ENCODE peak calls at places on chromosomes 12 and 14, in six cellular contexts. Y is HCT116, J is GM23248, L is GM23338, G is hepatocyte, I is PC-9. R is an unnamed sample. For H3K9me2, the result is how much of the 10 kb centered on the place peaks cover.

GRCh38 chr12:47717443-47718193 is 7.7 kb downstream of the ENDOU start:
- DNase-seq in I (peak), Y (no peak), J (peak), L (peak), G (peak), R (peak)

GRCh38 chr12:104207416-104207941 is 8.1 kb upstream of the TXNRD1 start:
- DNase-seq in Y (no peak), G (no peak), I (no peak), J (no peak), L (no peak), R (no peak)

GRCh38 chr12:6963741-6964446 is 6.6 kb downstream of the PHB2 start:
- DNase-seq in Y (no peak), G (peak), L (no peak), I (no peak), J (no peak), R (no peak)

GRCh38 chr12:1915082-1915968 is 3.1 kb downstream of the CACNA2D4 start:
- DNase-seq in G (peak), L (no peak), J (no peak), Y (no peak), I (no peak), R (no peak)

GRCh38 chr14:95147597-95147996 is 9.7 kb downstream of the DICER1 start:
- DNase-seq in G (no peak), I (no peak), Y (no peak), J (no peak), L (no peak), R (no peak)

GRCh38 chr12:103800252-103800771 is 40.7 kb downstream of the NT5DC3 start:
- DNase-seq in J (peak), I (peak), L (no peak), G (peak), Y (no peak), R (no peak)

GRCh38 chr14:64671591-64671990 is 32.6 kb upstream of the PLEKHG3 start:
- DNase-seq in J (peak), Y (peak), L (peak), I (peak), G (peak), R (peak)

GRCh38 chr12:93514853-93515252 is 47.5 kb downstream of the MRPL42 start:
- DNase-seq in G (no peak), Y (no peak), I (no peak), J (peak), L (no peak), R (peak)

GRCh38 chr12:1579626-1580025 is 14.8 kb downstream of the FBXL14 start:
- DNase-seq in G (no peak), I (peak), L (no peak), Y (no peak), J (peak), R (no peak)

GRCh38 chr12:50325890-50326391 is 42.6 kb upstream of the LIMA1 start:
- DNase-seq in Y (no peak), I (peak), G (no peak), L (no peak), J (no peak), R (peak)

GRCh38 chr14:68401855-68402254 is 391.0 kb downstream of the ZFP36L1 start:
- DNase-seq in L (no peak), I (no peak), G (no peak), J (no peak), Y (no peak), R (no peak)

DNA sequence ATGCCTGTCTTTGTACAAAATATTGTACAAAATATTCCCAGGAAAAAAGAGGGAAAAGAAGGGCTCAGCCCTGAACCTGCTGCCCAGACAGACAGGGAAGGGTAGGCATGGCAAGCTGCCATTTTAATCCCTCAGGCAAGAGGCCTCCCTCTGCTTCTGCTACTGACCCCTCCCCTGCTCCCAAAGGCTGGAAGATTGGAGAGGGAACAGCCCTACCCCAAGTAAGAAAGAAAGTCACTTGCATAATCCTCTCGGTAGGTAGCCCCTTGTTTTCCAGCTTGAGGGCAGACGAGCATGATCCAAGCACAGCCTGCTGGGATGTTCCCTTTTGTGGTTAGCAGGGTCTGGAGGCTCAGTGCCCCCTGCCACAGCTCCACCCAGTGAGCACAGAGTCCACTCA is 20.7 kb downstream of the ADCY6 start:
- DNase-seq in G (no peak), Y (no peak), I (no peak), L (peak), J (no peak), R (no peak)
- H3K9me2 ChIP-seq in G (under half), Y (under half), I (under half), L (under half), J (under half), R (under half)

DNA sequence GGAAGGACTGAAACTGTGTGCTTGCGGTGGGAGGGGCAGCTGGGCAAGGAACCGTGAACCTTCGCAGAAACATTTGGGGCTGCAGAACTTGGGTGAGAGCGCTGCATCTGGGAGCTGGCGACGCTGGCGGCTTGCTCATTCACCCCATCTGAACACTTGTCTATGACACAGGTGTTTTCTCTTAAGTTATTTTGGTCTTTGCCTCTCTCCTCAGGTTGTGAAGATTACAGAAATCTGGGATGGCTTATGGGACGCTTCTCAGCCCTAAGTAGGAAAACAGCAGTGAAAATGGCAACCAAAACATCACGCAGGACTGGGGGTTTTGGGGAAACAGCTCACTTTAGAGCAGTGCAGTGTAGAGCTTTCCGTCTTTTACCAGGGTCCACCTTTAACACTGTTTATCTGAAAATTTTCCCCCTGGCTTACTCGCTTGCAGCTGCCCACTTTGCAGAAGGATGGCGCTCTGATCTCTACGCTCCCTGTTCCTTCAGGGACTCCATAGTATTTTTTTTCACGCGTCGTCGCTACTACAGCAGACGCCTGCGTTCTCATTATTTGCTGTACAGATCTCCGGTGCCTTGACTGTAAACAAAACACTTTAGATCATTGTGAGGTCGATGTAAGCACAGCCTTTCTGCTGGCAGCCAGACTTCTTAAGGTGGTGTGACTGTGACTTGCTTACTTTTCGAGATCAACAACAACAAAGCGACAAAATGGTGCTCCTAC is 2.7 kb upstream of the CDKN1B start:
- DNase-seq in J (peak), I (no peak), G (peak), Y (no peak), L (peak), R (peak)
- H3K9me2 ChIP-seq in J (under half), I (under half), G (under half), Y (under half), L (under half), R (under half)

GRCh38 chr12:113315358-113315757 is 19.6 kb downstream of the SLC8B1 start:
- DNase-seq in L (no peak), I (no peak), J (no peak), G (no peak), Y (no peak), R (no peak)
- H3K9me2 ChIP-seq in L (under half), I (under half), J (under half), G (under half), Y (under half), R (under half)

DNA sequence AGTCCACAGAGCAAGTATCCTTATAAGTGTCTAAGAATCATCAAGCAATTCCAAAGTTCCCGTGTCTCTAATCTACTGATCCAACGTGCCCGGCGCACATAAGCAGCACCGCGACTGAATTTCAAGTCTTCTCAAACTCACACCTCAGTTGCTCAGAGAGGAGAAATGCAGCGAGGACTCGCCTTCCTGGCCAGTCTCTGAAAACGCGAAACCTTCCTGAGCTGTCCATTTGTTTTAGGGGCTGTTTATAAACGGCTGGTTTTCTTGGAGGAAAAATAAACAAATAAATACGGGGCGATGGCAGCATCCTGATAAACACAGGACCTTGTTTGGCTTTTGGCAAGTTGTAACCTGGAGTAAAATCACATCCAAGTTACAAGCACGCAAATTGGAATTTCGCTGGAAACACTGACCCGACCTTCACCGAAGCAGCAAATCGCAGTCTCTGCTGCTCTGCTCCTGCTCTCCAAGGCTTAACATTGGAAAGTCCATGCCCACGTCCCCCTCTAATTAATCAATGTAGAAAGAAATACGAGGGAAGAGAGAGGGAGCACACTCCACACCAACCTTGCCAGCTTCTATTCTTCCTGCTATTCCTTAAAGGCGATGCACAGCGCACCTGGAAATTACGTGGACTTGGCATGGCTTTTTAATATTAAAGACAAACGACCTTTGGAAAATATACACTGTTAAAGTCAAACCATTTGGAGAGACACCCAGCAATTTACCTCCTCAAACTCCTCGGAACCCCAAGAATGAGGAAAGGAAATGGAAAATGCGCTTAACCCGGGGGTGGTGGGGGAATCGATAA is 248.7 kb downstream of the APAF1 start:
- DNase-seq in I (no peak), J (no peak), L (peak), Y (no peak), G (no peak), R (no peak)
- H3K9me2 ChIP-seq in I (under half), J (under half), L (under half), Y (under half), G (under half), R (under half)

GRCh38 chr12:75876843-75877587 is 154.6 kb downstream of the PHLDA1 start:
- DNase-seq in L (no peak), G (no peak), I (no peak), Y (no peak), J (no peak), R (no peak)
- H3K9me2 ChIP-seq in L (under half), G (under half), I (under half), Y (under half), J (under half), R (under half)

GRCh38 chr12:113472191-113473190 is 820 bp upstream of the LHX5 start:
- DNase-seq in I (no peak), L (peak), G (no peak), Y (no peak), J (no peak), R (no peak)
- H3K9me2 ChIP-seq in I (under half), L (under half), G (under half), Y (under half), J (under half), R (under half)

DNA sequence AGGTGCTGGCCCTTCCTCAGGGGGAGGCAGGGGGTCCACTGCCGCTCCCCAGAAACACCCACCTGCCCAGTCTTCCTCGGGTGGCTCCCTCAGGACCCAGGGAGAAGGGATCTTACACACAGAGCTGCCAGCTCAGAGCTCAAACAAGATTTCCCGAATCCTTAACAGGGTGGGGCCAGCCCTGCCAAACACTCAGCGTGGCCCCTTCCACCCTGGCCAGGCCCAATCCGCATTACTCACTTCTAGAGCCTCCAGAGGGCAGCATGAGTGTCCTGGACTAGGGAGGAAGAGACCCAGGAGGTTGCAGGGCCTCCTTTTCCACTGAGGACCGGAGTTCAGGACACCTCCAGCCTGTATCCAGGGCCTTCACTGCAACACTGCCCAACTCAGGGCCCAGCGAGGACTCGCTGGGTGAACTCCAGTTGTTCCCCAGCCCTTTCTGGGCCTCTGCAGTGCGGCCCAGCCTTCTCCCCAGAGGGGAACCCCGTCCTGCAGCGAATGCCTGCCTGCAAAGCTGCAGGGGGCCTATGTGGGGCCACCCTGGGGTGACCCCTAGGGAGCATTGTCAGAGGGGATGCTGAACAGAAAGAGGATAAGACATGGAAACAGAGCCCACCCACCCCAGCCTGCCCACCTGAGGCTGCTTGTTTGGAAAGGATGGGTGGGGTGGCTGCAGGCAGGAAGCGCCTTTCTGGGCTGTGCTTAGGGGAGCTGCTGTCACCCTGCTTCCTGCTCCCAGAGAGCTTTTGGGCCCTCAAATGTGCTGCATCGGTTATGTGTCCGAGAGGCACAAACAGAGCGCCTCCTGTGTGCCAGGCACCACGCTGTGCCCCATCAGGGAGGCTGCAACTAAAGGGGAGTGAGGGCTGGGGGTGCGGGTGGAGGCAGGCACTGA is 43.8 kb downstream of the CCNK start:
- DNase-seq in Y (no peak), L (peak), I (no peak), J (peak), G (peak), R (peak)
- H3K9me2 ChIP-seq in Y (under half), L (under half), I (under half), J (under half), G (under half), R (under half)

DNA sequence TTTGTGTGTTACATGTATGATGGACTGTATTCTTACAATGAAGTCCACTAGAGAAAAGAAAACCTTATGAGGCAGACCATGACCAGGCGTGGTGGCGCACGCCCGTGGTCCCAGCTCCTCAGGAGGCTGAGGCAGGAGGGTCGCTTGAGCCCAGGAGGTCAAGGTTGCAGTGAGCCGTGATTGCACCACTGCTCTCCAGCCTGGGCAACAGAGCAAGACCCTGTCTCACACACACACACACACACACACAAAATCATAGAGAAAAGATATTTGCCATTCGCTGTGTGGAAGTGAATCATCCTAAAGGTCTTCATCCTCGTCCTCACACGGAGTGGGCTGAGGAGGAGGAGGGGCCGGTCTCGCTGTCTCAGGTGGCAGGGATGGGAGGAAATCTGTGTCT is 32.3 kb downstream of the LRCOL1 start:
- DNase-seq in Y (no peak), I (no peak), J (no peak), G (no peak), L (no peak), R (no peak)
- H3K9me2 ChIP-seq in Y (under half), I (under half), J (under half), G (under half), L (under half), R (under half)

GRCh38 chr12:98227162-98227561 is 288.2 kb upstream of the TMPO start:
- DNase-seq in G (no peak), J (peak), L (peak), Y (peak), I (no peak), R (no peak)

GRCh38 chr12:98221243-98221808 is 294.1 kb upstream of the TMPO start:
- DNase-seq in J (no peak), L (no peak), Y (no peak), G (no peak), I (no peak), R (no peak)

GRCh38 chr12:98228619-98229538 is 286.5 kb upstream of the TMPO start:
- DNase-seq in G (no peak), J (no peak), I (no peak), Y (no peak), L (no peak), R (no peak)

GRCh38 chr12:98220636-98221035 is 294.8 kb upstream of the TMPO start:
- DNase-seq in Y (no peak), G (no peak), L (no peak), J (no peak), I (no peak), R (no peak)

DNA sequence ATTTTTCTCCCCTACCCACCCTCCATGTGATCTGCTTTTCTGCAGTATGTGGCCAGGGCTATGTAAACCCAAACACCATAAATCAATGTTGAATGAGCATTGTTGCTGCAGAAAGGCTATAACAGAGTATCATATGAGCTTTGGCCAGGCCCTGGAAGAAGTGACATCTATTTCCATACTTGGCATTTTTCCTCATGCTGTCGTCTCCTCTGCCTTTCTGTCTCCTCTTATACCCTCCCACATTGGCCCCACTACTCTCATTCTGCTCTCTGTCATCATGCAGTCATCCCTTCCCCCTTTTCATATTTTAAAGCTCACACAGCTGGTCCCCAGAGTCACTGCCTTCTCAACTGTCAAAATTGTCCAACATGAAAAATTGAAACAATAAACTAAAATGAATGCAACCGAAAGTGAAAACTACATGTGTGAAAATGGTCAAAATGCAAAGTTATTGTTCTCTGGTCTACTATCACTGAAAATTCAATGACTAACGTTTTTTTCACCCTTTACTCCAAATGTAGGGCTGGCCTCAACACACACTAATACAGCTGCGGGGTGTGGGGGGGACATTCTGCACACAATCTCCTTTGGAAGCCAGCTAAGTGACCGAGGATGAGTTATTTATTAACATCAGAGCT is 290.7 kb upstream of the TMPO start:
- DNase-seq in Y (no peak), L (no peak), J (no peak), G (peak), I (no peak), R (no peak)
- H3K9me2 ChIP-seq in Y (under half), L (under half), J (under half), G (under half), I (under half), R (under half)